ENCODE peak calls at places on chromosome 21, in five cellular contexts. One of them, this sample, is unnamed.

GRCh38 chr21:41366522-41367151 is 4.8 kb downstream of the MX2 start:
- DNase-seq in GM12878: peak
- DNase-seq in H1: no peak
- DNase-seq in A549: peak
- DNase-seq in HepG2: peak
- DNase-seq in this sample: peak

GRCh38 chr21:33655591-33656221 is 13.4 kb downstream of the ITSN1 start:
- DNase-seq in GM12878: no peak
- DNase-seq in H1: no peak
- DNase-seq in A549: peak
- DNase-seq in HepG2: no peak
- DNase-seq in this sample: peak

GRCh38 chr21:17466166-17466565 is 46.7 kb upstream of the CXADR start:
- DNase-seq in GM12878: no peak
- DNase-seq in H1: no peak
- DNase-seq in A549: peak
- DNase-seq in HepG2: peak
- DNase-seq in this sample: no peak

GRCh38 chr21:32545948-32546441 is 39.3 kb downstream of the TCP10L start:
- DNase-seq in GM12878: no peak
- DNase-seq in H1: no peak
- DNase-seq in A549: no peak
- DNase-seq in HepG2: no peak
- DNase-seq in this sample: peak

GRCh38 chr21:24456358-24456757 is 1150.9 kb downstream of the MRPL39 start:
- DNase-seq in GM12878: no peak
- DNase-seq in H1: no peak
- DNase-seq in A549: no peak
- DNase-seq in HepG2: no peak
- DNase-seq in this sample: no peak

GRCh38 chr21:46439906-46440305 is 18.8 kb upstream of the DIP2A start:
- DNase-seq in GM12878: no peak
- DNase-seq in H1: no peak
- DNase-seq in A549: no peak
- DNase-seq in HepG2: no peak
- DNase-seq in this sample: no peak

GRCh38 chr21:46412521-46413364 is 45.9 kb upstream of the DIP2A start:
- DNase-seq in GM12878: no peak
- DNase-seq in H1: no peak
- DNase-seq in A549: no peak
- DNase-seq in HepG2: no peak
- DNase-seq in this sample: no peak

GRCh38 chr21:24298040-24298439 is 1309.2 kb downstream of the MRPL39 start:
- DNase-seq in GM12878: no peak
- DNase-seq in H1: no peak
- DNase-seq in A549: no peak
- DNase-seq in HepG2: no peak
- DNase-seq in this sample: no peak

GRCh38 chr21:46111193-46111571 is 13.3 kb downstream of the COL6A2 start:
- DNase-seq in GM12878: no peak
- DNase-seq in H1: no peak
- DNase-seq in A549: no peak
- DNase-seq in HepG2: no peak
- DNase-seq in this sample: no peak

GRCh38 chr21:34029724-34030528 is 43.5 kb upstream of the MRPS6 start:
- DNase-seq in GM12878: peak
- DNase-seq in H1: peak
- DNase-seq in A549: peak
- DNase-seq in HepG2: peak
- DNase-seq in this sample: peak

GRCh38 chr21:32329776-32330175 is 31.1 kb downstream of the MRAP start:
- DNase-seq in GM12878: no peak
- DNase-seq in H1: no peak
- DNase-seq in A549: no peak
- DNase-seq in HepG2: peak
- DNase-seq in this sample: no peak

GRCh38 chr21:38413958-38414506 is 84.2 kb downstream of the ERG start:
- DNase-seq in GM12878: no peak
- DNase-seq in H1: no peak
- DNase-seq in A549: no peak
- DNase-seq in HepG2: no peak
- DNase-seq in this sample: peak

GRCh38 chr21:31665397-31665796 is 5.9 kb downstream of the SOD1 start:
- DNase-seq in GM12878: no peak
- DNase-seq in H1: no peak
- DNase-seq in A549: peak
- DNase-seq in HepG2: peak
- DNase-seq in this sample: no peak

GRCh38 chr21:38140192-38140905 is 116.4 kb upstream of the KCNJ15 start:
- DNase-seq in GM12878: no peak
- DNase-seq in H1: no peak
- DNase-seq in A549: peak
- DNase-seq in HepG2: no peak
- DNase-seq in this sample: no peak

GRCh38 chr21:17512245-17513213 is at the start of gene CXADR:
- DNase-seq in GM12878: no peak
- DNase-seq in H1: peak
- DNase-seq in A549: peak
- DNase-seq in HepG2: peak
- DNase-seq in this sample: peak

GRCh38 chr21:37532868-37533780 is 166.6 kb downstream of the DYRK1A start:
- DNase-seq in GM12878: no peak
- DNase-seq in H1: peak
- DNase-seq in A549: peak
- DNase-seq in HepG2: no peak
- DNase-seq in this sample: peak

GRCh38 chr21:38355992-38356781 is 99.4 kb downstream of the KCNJ15 start:
- DNase-seq in GM12878: peak
- DNase-seq in H1: peak
- DNase-seq in A549: peak
- DNase-seq in HepG2: peak
- DNase-seq in this sample: peak

GRCh38 chr21:35150562-35151226 is 101.6 kb upstream of the RUNX1 start:
- DNase-seq in GM12878: no peak
- DNase-seq in H1: no peak
- DNase-seq in A549: no peak
- DNase-seq in HepG2: no peak
- DNase-seq in this sample: no peak

GRCh38 chr21:34091607-34092006 is 18.2 kb downstream of the MRPS6 start:
- DNase-seq in GM12878: no peak
- DNase-seq in H1: no peak
- DNase-seq in A549: no peak
- DNase-seq in HepG2: no peak
- DNase-seq in this sample: peak

GRCh38 chr21:31343680-31344480 is at the start of gene TIAM1:
- DNase-seq in GM12878: no peak
- DNase-seq in H1: peak
- DNase-seq in A549: peak
- DNase-seq in HepG2: no peak
- DNase-seq in this sample: no peak

GRCh38 chr21:27157097-27157496 is 190.2 kb upstream of the ADAMTS5 start:
- DNase-seq in GM12878: no peak
- DNase-seq in H1: no peak
- DNase-seq in A549: no peak
- DNase-seq in HepG2: no peak
- DNase-seq in this sample: no peak

GRCh38 chr21:19999369-20000272 is 998.6 kb upstream of the NCAM2 start:
- DNase-seq in GM12878: no peak
- DNase-seq in H1: no peak
- DNase-seq in A549: no peak
- DNase-seq in HepG2: no peak
- DNase-seq in this sample: peak

GRCh38 chr21:34771512-34772028 is 102.8 kb downstream of the CLIC6 start:
- DNase-seq in GM12878: no peak
- DNase-seq in H1: peak
- DNase-seq in A549: peak
- DNase-seq in HepG2: peak
- DNase-seq in this sample: no peak

GRCh38 chr21:31730687-31731111 is 1.2 kb downstream of the SCAF4 start:
- DNase-seq in GM12878: no peak
- DNase-seq in H1: peak
- DNase-seq in A549: peak
- DNase-seq in HepG2: peak
- DNase-seq in this sample: no peak

GRCh38 chr21:34511154-34511553 is 856 bp downstream of the KCNE1 start:
- DNase-seq in GM12878: no peak
- DNase-seq in H1: no peak
- DNase-seq in A549: no peak
- DNase-seq in HepG2: no peak
- DNase-seq in this sample: no peak

GRCh38 chr21:34524671-34525601 is 12.9 kb upstream of the KCNE1 start:
- DNase-seq in GM12878: no peak
- DNase-seq in H1: peak
- DNase-seq in A549: no peak
- DNase-seq in HepG2: no peak
- DNase-seq in this sample: no peak

GRCh38 chr21:34144224-34144623 is 70.8 kb downstream of the MRPS6 start:
- DNase-seq in GM12878: no peak
- DNase-seq in H1: no peak
- DNase-seq in A549: no peak
- DNase-seq in HepG2: no peak
- DNase-seq in this sample: no peak

GRCh38 chr21:18411565-18411964 is 8.0 kb upstream of the TMPRSS15 start:
- DNase-seq in GM12878: no peak
- DNase-seq in H1: no peak
- DNase-seq in A549: no peak
- DNase-seq in HepG2: no peak
- DNase-seq in this sample: no peak

GRCh38 chr21:38272215-38272614 is 15.4 kb downstream of the KCNJ15 start:
- DNase-seq in GM12878: no peak
- DNase-seq in H1: no peak
- DNase-seq in A549: no peak
- DNase-seq in HepG2: no peak
- DNase-seq in this sample: no peak

GRCh38 chr21:37793660-37794059 is 122.6 kb downstream of the KCNJ6 start:
- DNase-seq in GM12878: no peak
- DNase-seq in H1: no peak
- DNase-seq in A549: no peak
- DNase-seq in HepG2: no peak
- DNase-seq in this sample: no peak

DNA sequence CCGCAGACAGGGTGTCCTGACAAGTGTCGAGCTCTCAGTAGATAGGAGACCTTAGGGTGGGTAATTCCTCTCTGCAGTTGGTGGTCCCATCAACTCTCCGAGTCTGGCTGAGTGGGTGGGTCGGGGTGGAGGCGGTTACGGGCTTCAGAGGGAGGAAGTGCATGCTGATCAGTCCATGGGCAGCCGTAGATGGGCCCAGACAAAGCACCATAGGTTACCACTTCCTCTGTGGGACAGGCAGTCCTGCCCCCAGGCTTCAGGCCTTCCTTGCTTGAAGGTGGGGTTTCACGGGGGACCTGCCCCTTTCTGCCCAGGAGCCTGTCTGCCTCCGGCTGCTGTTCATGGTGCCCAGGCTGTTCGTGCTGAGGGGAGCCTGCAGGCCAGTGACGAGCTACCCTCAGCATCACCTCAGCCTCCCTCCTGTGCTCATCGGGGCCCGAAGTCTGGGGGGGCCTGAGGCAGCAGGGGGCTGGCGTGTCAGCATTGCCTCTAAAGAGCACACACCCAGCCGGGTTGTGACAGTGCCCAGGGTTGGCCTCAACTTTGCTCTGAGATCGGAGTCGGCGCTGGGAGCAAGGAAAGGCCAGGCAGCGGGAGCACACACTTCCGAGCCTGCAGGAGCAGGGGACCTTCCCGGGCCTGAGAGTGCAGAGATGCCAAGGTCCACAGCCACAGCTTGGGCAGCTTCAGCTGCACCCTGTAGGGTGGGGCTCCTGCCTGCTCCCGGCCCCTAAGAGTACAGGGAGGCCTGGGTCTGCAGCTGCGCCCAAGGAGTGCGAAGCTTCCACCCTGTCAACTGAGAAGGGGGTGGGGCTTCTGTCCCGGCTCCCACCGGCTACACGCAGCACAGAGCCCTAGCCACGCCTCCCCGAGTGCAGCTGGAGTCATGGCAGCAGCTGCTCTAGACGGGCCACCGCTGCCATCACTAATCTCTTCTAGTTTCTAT is 225.4 kb upstream of the NRIP1 start:
- DNase-seq in GM12878: no peak
- DNase-seq in H1: peak
- DNase-seq in A549: no peak
- DNase-seq in HepG2: peak
- DNase-seq in this sample: peak
- TF ChIP-seq HDAC2 in GM12878: no peak
- TF ChIP-seq HDAC2 in H1: no peak
- TF ChIP-seq HDAC2 in A549: no peak
- TF ChIP-seq HDAC2 in HepG2: no peak
- TF ChIP-seq HDAC2 in this sample: no peak

DNA sequence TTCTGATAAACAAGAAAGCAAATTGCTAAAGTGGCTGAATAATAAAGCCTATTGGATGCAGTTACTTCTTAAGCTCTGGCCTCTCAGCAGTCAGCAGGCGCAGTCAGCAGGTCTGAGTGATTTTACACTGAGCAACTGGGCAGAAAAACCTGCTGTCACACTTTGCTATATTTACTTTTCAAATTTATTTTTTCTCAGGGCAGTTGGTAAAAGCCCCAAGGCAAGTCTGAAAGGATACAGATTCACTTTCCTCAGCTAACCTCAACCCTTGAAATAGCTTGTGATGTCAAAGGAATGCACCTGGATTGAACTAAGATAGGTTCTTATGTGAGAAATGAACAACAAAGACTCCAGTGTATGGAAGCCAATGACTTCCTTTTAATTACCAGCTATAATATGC is 34.0 kb downstream of the ATP5PF start:
- DNase-seq in GM12878: no peak
- DNase-seq in H1: no peak
- DNase-seq in A549: no peak
- DNase-seq in HepG2: no peak
- DNase-seq in this sample: no peak
- TF ChIP-seq HDAC2 in GM12878: no peak
- TF ChIP-seq HDAC2 in H1: no peak
- TF ChIP-seq HDAC2 in A549: no peak
- TF ChIP-seq HDAC2 in HepG2: no peak
- TF ChIP-seq HDAC2 in this sample: no peak

GRCh38 chr21:45029968-45030636 is 44.3 kb upstream of the ADARB1 start:
- DNase-seq in GM12878: no peak
- DNase-seq in H1: peak
- DNase-seq in A549: no peak
- DNase-seq in HepG2: no peak
- DNase-seq in this sample: no peak
- TF ChIP-seq HDAC2 in GM12878: no peak
- TF ChIP-seq HDAC2 in H1: peak
- TF ChIP-seq HDAC2 in A549: no peak
- TF ChIP-seq HDAC2 in HepG2: no peak
- TF ChIP-seq HDAC2 in this sample: no peak

DNA sequence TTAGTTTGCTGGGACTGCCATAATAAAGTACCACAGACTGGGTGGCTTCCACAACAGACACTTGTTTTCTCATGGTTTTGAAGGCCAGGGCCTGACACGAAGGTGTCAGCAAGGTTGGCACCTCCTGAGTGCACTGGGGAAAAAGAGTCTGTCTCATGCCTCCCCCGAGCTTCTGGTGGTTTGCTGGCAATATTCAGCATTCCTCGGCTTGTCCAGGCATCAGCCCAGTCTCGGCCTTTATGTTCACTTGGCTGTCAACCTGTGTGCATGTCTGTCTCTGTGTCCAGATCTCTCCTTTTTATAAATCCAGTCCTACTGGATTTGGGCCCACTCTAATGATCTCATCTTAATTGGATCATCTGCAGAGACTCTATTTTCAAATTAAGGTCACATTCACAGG is 72.6 kb downstream of the DOP1B start:
- DNase-seq in GM12878: no peak
- DNase-seq in H1: no peak
- DNase-seq in A549: no peak
- DNase-seq in HepG2: no peak
- DNase-seq in this sample: no peak
- TF ChIP-seq HDAC2 in GM12878: no peak
- TF ChIP-seq HDAC2 in H1: no peak
- TF ChIP-seq HDAC2 in A549: no peak
- TF ChIP-seq HDAC2 in HepG2: no peak
- TF ChIP-seq HDAC2 in this sample: no peak